ENCODE peak calls at places on chromosomes 7 and 10, in seven cellular contexts. One of them, this sample, is unnamed.

GRCh38 chr10:78602201-78602917 is 466.4 kb upstream of the ZMIZ1 start:
- DNase-seq in neuronal stem cell: no peak
- DNase-seq in IMR-90: peak; percentile 19
- DNase-seq in mesenchymal stem cell: no peak
- DNase-seq in H1: no peak
- DNase-seq in H9: peak; percentile 21
- DNase-seq in trophoblast cell: no peak
- DNase-seq in this sample: no peak

GRCh38 chr7:116534790-116535189 is 10.0 kb downstream of the CAV1 start:
- DNase-seq in IMR-90: no peak
- DNase-seq in neuronal stem cell: no peak
- DNase-seq in H9: no peak
- DNase-seq in mesenchymal stem cell: peak; percentile 34
- DNase-seq in H1: no peak
- DNase-seq in trophoblast cell: no peak
- DNase-seq in this sample: no peak

GRCh38 chr7:55573526-55573925 is 1.2 kb upstream of the VOPP1 start:
- DNase-seq in H1: no peak
- DNase-seq in neuronal stem cell: no peak
- DNase-seq in trophoblast cell: peak; percentile 10
- DNase-seq in H9: no peak
- DNase-seq in mesenchymal stem cell: peak; percentile 22
- DNase-seq in IMR-90: peak; percentile 55
- DNase-seq in this sample: no peak

GRCh38 chr7:112131016-112131415 is 75.2 kb downstream of the DOCK4 start:
- DNase-seq in H1: no peak
- DNase-seq in neuronal stem cell: no peak
- DNase-seq in H9: no peak
- DNase-seq in trophoblast cell: no peak
- DNase-seq in mesenchymal stem cell: no peak
- DNase-seq in IMR-90: no peak
- DNase-seq in this sample: no peak

GRCh38 chr10:83957168-83957750 is 182.1 kb upstream of the GHITM start:
- DNase-seq in H1: no peak
- DNase-seq in mesenchymal stem cell: no peak
- DNase-seq in H9: no peak
- DNase-seq in neuronal stem cell: no peak
- DNase-seq in IMR-90: no peak
- DNase-seq in trophoblast cell: no peak
- DNase-seq in this sample: peak; percentile 77

GRCh38 chr7:116261904-116262303 is 51.6 kb downstream of the TES start:
- DNase-seq in IMR-90: no peak
- DNase-seq in neuronal stem cell: no peak
- DNase-seq in H9: no peak
- DNase-seq in trophoblast cell: peak; percentile 50
- DNase-seq in H1: no peak
- DNase-seq in mesenchymal stem cell: no peak
- DNase-seq in this sample: no peak

GRCh38 chr7:137873524-137873923 is 26.8 kb upstream of the DGKI start:
- DNase-seq in trophoblast cell: no peak
- DNase-seq in mesenchymal stem cell: peak; percentile 68
- DNase-seq in neuronal stem cell: no peak
- DNase-seq in H1: no peak
- DNase-seq in H9: no peak
- DNase-seq in IMR-90: peak; percentile 74
- DNase-seq in this sample: no peak

GRCh38 chr7:210401-210925 is 18.1 kb downstream of the FAM20C start:
- DNase-seq in neuronal stem cell: no peak
- DNase-seq in mesenchymal stem cell: no peak
- DNase-seq in H1: no peak
- DNase-seq in IMR-90: no peak
- DNase-seq in trophoblast cell: no peak
- DNase-seq in H9: no peak
- DNase-seq in this sample: no peak

GRCh38 chr10:33143160-33143728 is 185.2 kb upstream of the ITGB1 start:
- DNase-seq in H9: no peak
- DNase-seq in IMR-90: peak; percentile 93
- DNase-seq in neuronal stem cell: no peak
- DNase-seq in H1: no peak
- DNase-seq in trophoblast cell: no peak
- DNase-seq in mesenchymal stem cell: peak; percentile 61
- DNase-seq in this sample: no peak

GRCh38 chr7:2172311-2173183 is 60.2 kb downstream of the MAD1L1 start:
- DNase-seq in neuronal stem cell: no peak
- DNase-seq in IMR-90: peak; percentile 97
- DNase-seq in H9: peak; percentile 27
- DNase-seq in H1: no peak
- DNase-seq in trophoblast cell: no peak
- DNase-seq in mesenchymal stem cell: peak; percentile 87
- DNase-seq in this sample: no peak

GRCh38 chr10:4351723-4352565 is 474.1 kb upstream of the AKR1E2 start:
- DNase-seq in mesenchymal stem cell: peak; percentile 86
- DNase-seq in H1: no peak
- DNase-seq in IMR-90: peak; percentile 43
- DNase-seq in neuronal stem cell: no peak
- DNase-seq in H9: no peak
- DNase-seq in trophoblast cell: no peak
- DNase-seq in this sample: no peak

GRCh38 chr10:43420369-43421200 is 11.6 kb upstream of the HNRNPF start:
- DNase-seq in trophoblast cell: peak; percentile 94
- DNase-seq in IMR-90: peak; percentile 78
- DNase-seq in H1: no peak
- DNase-seq in mesenchymal stem cell: peak; percentile 95
- DNase-seq in neuronal stem cell: no peak
- DNase-seq in H9: peak; percentile 78
- DNase-seq in this sample: peak; percentile 82

GRCh38 chr10:128047337-128047736 is 78.9 kb downstream of the MKI67 start:
- DNase-seq in H9: peak; percentile 95
- DNase-seq in IMR-90: no peak
- DNase-seq in trophoblast cell: peak; percentile 94
- DNase-seq in mesenchymal stem cell: peak; percentile 62
- DNase-seq in neuronal stem cell: peak; percentile 24
- DNase-seq in H1: peak; percentile 15
- DNase-seq in this sample: peak; percentile 95

GRCh38 chr10:88858493-88858892 is 6.8 kb upstream of the ANKRD22 start:
- DNase-seq in H9: no peak
- DNase-seq in neuronal stem cell: no peak
- DNase-seq in H1: no peak
- DNase-seq in mesenchymal stem cell: no peak
- DNase-seq in trophoblast cell: peak; percentile 48
- DNase-seq in IMR-90: peak; percentile 51
- DNase-seq in this sample: no peak

GRCh38 chr10:14782691-14783363 is 8.1 kb upstream of the FAM107B start:
- DNase-seq in H1: peak; percentile 9
- DNase-seq in mesenchymal stem cell: peak; percentile 45
- DNase-seq in trophoblast cell: peak; percentile 99
- DNase-seq in neuronal stem cell: no peak
- DNase-seq in H9: no peak
- DNase-seq in IMR-90: no peak
- DNase-seq in this sample: peak; percentile 75

GRCh38 chr10:1661861-1662260 is 75.5 kb downstream of the ADARB2 start:
- DNase-seq in mesenchymal stem cell: no peak
- DNase-seq in H9: no peak
- DNase-seq in trophoblast cell: no peak
- DNase-seq in neuronal stem cell: no peak
- DNase-seq in H1: no peak
- DNase-seq in IMR-90: no peak
- DNase-seq in this sample: no peak

GRCh38 chr7:36155811-36156361 is 2.8 kb downstream of the EEPD1 start:
- DNase-seq in mesenchymal stem cell: peak; percentile 6
- DNase-seq in IMR-90: peak; percentile 53
- DNase-seq in neuronal stem cell: no peak
- DNase-seq in trophoblast cell: no peak
- DNase-seq in H9: no peak
- DNase-seq in H1: no peak
- DNase-seq in this sample: peak; percentile 40

GRCh38 chr10:126243976-126244375 is 144.3 kb downstream of the ADAM12 start:
- DNase-seq in IMR-90: peak; percentile 95
- DNase-seq in neuronal stem cell: no peak
- DNase-seq in H9: no peak
- DNase-seq in mesenchymal stem cell: no peak
- DNase-seq in trophoblast cell: no peak
- DNase-seq in H1: no peak
- DNase-seq in this sample: no peak

GRCh38 chr10:47040041-47040491 is 128.8 kb downstream of the PTPN20 start:
- DNase-seq in mesenchymal stem cell: no peak
- DNase-seq in IMR-90: no peak
- DNase-seq in H1: no peak
- DNase-seq in neuronal stem cell: no peak
- DNase-seq in trophoblast cell: no peak
- DNase-seq in H9: no peak
- DNase-seq in this sample: no peak
- H4K8ac ChIP-seq in mesenchymal stem cell: no peak overlapping the region
- H4K8ac ChIP-seq in IMR-90: no peak overlapping the region
- H4K8ac ChIP-seq in H1: no peak overlapping the region
- H4K8ac ChIP-seq in neuronal stem cell: no peak overlapping the region
- H4K8ac ChIP-seq in trophoblast cell: no peak overlapping the region
- H4K8ac ChIP-seq in H9: no peak overlapping the region
- H4K8ac ChIP-seq in this sample: no peak overlapping the region

GRCh38 chr7:120260111-120260510 is 12.9 kb upstream of the KCND2 start:
- DNase-seq in H1: no peak
- DNase-seq in neuronal stem cell: no peak
- DNase-seq in H9: no peak
- DNase-seq in trophoblast cell: peak; percentile 80
- DNase-seq in mesenchymal stem cell: no peak
- DNase-seq in IMR-90: no peak
- DNase-seq in this sample: no peak

GRCh38 chr7:120254845-120255244 is 18.1 kb upstream of the KCND2 start:
- DNase-seq in mesenchymal stem cell: no peak
- DNase-seq in H9: no peak
- DNase-seq in trophoblast cell: no peak
- DNase-seq in neuronal stem cell: no peak
- DNase-seq in IMR-90: no peak
- DNase-seq in H1: no peak
- DNase-seq in this sample: no peak

GRCh38 chr7:120256719-120257118 is 16.3 kb upstream of the KCND2 start:
- DNase-seq in IMR-90: no peak
- DNase-seq in trophoblast cell: no peak
- DNase-seq in H1: no peak
- DNase-seq in neuronal stem cell: no peak
- DNase-seq in H9: no peak
- DNase-seq in mesenchymal stem cell: no peak
- DNase-seq in this sample: peak; percentile 10

GRCh38 chr7:120259382-120259781 is 13.6 kb upstream of the KCND2 start:
- DNase-seq in H9: no peak
- DNase-seq in IMR-90: peak; percentile 8
- DNase-seq in H1: no peak
- DNase-seq in neuronal stem cell: no peak
- DNase-seq in trophoblast cell: peak; percentile 18
- DNase-seq in mesenchymal stem cell: no peak
- DNase-seq in this sample: no peak
- H4K8ac ChIP-seq in H9: no peak overlapping the region
- H4K8ac ChIP-seq in IMR-90: no peak overlapping the region
- H4K8ac ChIP-seq in H1: no peak overlapping the region
- H4K8ac ChIP-seq in neuronal stem cell: no peak overlapping the region
- H4K8ac ChIP-seq in trophoblast cell: no peak overlapping the region
- H4K8ac ChIP-seq in mesenchymal stem cell: no peak overlapping the region
- H4K8ac ChIP-seq in this sample: no peak overlapping the region

GRCh38 chr10:69004821-69005220 is 16.2 kb downstream of the KIFBP start:
- DNase-seq in neuronal stem cell: no peak
- DNase-seq in mesenchymal stem cell: peak; percentile 65
- DNase-seq in IMR-90: peak; percentile 73
- DNase-seq in H1: no peak
- DNase-seq in H9: no peak
- DNase-seq in trophoblast cell: peak; percentile 51
- DNase-seq in this sample: peak; percentile 31
- H4K8ac ChIP-seq in neuronal stem cell: no peak overlapping the region
- H4K8ac ChIP-seq in mesenchymal stem cell: no peak overlapping the region
- H4K8ac ChIP-seq in IMR-90: no peak overlapping the region
- H4K8ac ChIP-seq in H1: no peak overlapping the region
- H4K8ac ChIP-seq in H9: no peak overlapping the region
- H4K8ac ChIP-seq in trophoblast cell: no peak overlapping the region
- H4K8ac ChIP-seq in this sample: no peak overlapping the region

DNA sequence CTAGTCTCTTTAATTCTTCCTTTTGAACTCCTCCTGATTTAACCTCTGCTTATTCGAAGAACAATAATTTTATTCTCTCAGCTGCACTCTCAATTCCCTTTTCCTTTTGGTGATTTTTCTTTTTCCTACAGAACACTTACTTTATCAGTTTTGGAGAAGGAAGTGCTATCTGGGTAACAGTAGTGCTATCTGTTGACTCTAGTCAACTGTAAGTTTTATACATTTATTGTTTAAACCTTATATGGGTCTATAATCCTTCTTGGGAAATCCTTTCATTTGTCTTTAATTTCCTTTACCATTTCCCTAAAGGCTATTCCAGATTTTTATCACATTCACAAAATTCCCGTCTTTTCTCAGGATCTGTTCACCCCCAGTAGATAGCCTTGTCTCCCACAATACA is 64.2 kb downstream of the CFTR start:
- DNase-seq in trophoblast cell: no peak
- DNase-seq in neuronal stem cell: no peak
- DNase-seq in H1: no peak
- DNase-seq in IMR-90: no peak
- DNase-seq in mesenchymal stem cell: no peak
- DNase-seq in H9: no peak
- DNase-seq in this sample: no peak
- H4K8ac ChIP-seq in trophoblast cell: no peak overlapping the region
- H4K8ac ChIP-seq in neuronal stem cell: no peak overlapping the region
- H4K8ac ChIP-seq in H1: no peak overlapping the region
- H4K8ac ChIP-seq in IMR-90: no peak overlapping the region
- H4K8ac ChIP-seq in mesenchymal stem cell: no peak overlapping the region
- H4K8ac ChIP-seq in H9: no peak overlapping the region
- H4K8ac ChIP-seq in this sample: no peak overlapping the region

GRCh38 chr10:101725843-101726242 is 30.9 kb upstream of the FBXW4 start:
- DNase-seq in trophoblast cell: peak; percentile 43
- DNase-seq in IMR-90: no peak
- DNase-seq in mesenchymal stem cell: no peak
- DNase-seq in H1: no peak
- DNase-seq in H9: no peak
- DNase-seq in neuronal stem cell: no peak
- DNase-seq in this sample: no peak
- H4K8ac ChIP-seq in trophoblast cell: no peak overlapping the region
- H4K8ac ChIP-seq in IMR-90: no peak overlapping the region
- H4K8ac ChIP-seq in mesenchymal stem cell: no peak overlapping the region
- H4K8ac ChIP-seq in H1: no peak overlapping the region
- H4K8ac ChIP-seq in H9: no peak overlapping the region
- H4K8ac ChIP-seq in neuronal stem cell: no peak overlapping the region
- H4K8ac ChIP-seq in this sample: no peak overlapping the region

GRCh38 chr7:106309352-106309751 is 24.6 kb upstream of the NAMPT start:
- DNase-seq in neuronal stem cell: no peak
- DNase-seq in H9: no peak
- DNase-seq in trophoblast cell: no peak
- DNase-seq in H1: no peak
- DNase-seq in mesenchymal stem cell: no peak
- DNase-seq in IMR-90: no peak
- DNase-seq in this sample: no peak
- H4K8ac ChIP-seq in neuronal stem cell: no peak overlapping the region
- H4K8ac ChIP-seq in H9: no peak overlapping the region
- H4K8ac ChIP-seq in trophoblast cell: no peak overlapping the region
- H4K8ac ChIP-seq in H1: no peak overlapping the region
- H4K8ac ChIP-seq in mesenchymal stem cell: no peak overlapping the region
- H4K8ac ChIP-seq in IMR-90: no peak overlapping the region
- H4K8ac ChIP-seq in this sample: no peak overlapping the region

This sample was measured in mesendoderm.